ENCODE peak calls at places on chromosomes 12 and 14, in nine cellular contexts. X, R, T, N, P, C, Z, G and Q are unnamed samples.
A peak's percentile ranks its signal among the peaks of the same experiment; 100 is the strongest.

GRCh38 chr12:113702796-113703195 is 231.1 kb upstream of the LHX5 start:
- DNase-seq in R (no peak), N (no peak), C (no peak), X (no peak), P (no peak), G (no peak), Z (no peak), T (no peak), Q (no peak)

GRCh38 chr14:23604675-23605170 is 26.1 kb upstream of the JPH4 start:
- DNase-seq in X (no peak), C (no peak), Z (no peak), R (no peak), T (no peak), N (no peak), G (no peak), P (no peak), Q (no peak)

GRCh38 chr14:92591346-92591745 is 77.8 kb downstream of the RIN3 start:
- DNase-seq in C (no peak), N (no peak), P (no peak), G (no peak), T (no peak), X (no peak), R (no peak), Z (no peak), Q (no peak)

GRCh38 chr14:64731141-64731581 is 26.9 kb downstream of the PLEKHG3 start:
- DNase-seq in C (no peak), G (no peak), Z (no peak), R (no peak), X (no peak), T (no peak), P (no peak), N (no peak), Q (no peak)

GRCh38 chr12:2334291-2335088 is 281.7 kb downstream of the CACNA1C start:
- DNase-seq in Z (no peak), X (no peak), R (no peak), T (no peak), N (no peak), G (no peak), P (no peak), C (no peak), Q (no peak)

GRCh38 chr14:22570132-22570949 is 18.7 kb downstream of the DAD1 start:
- DNase-seq in N (peak; percentile 91), R (peak; percentile 38), T (peak; percentile 98), C (peak; percentile 94), P (peak; percentile 83), G (peak; percentile 78), X (peak; percentile 80), Z (peak; percentile 87), Q (peak; percentile 75)

GRCh38 chr12:31928246-31929139 is 30.7 kb upstream of the RESF1 start:
- DNase-seq in Z (no peak), T (peak; percentile 63), N (no peak), C (peak; percentile 31), P (no peak), R (no peak), G (no peak), X (no peak), Q (no peak)

GRCh38 chr12:93229494-93230310 is 148.0 kb upstream of the NUDT4 start:
- DNase-seq in T (no peak), Z (no peak), N (peak; percentile 62), R (no peak), P (peak; percentile 89), C (no peak), X (peak; percentile 93), G (no peak), Q (no peak)

GRCh38 chr12:101793401-101793800 is 37.4 kb downstream of the GNPTAB start:
- DNase-seq in N (no peak), R (no peak), C (no peak), P (peak; percentile 75), G (no peak), T (peak; percentile 42), X (peak; percentile 63), Z (no peak), Q (peak; percentile 20)

GRCh38 chr12:32895688-32896437 is 714 bp downstream of the PKP2 start:
- DNase-seq in G (peak; percentile 34), Z (peak; percentile 29), C (no peak), T (no peak), X (peak; percentile 13), R (no peak), P (no peak), N (peak; percentile 74), Q (no peak)

GRCh38 chr12:128784030-128784770 is 39.6 kb downstream of the SLC15A4 start:
- DNase-seq in R (no peak), T (no peak), G (no peak), P (no peak), X (no peak), Z (no peak), C (no peak), N (no peak), Q (no peak)

GRCh38 chr14:53710615-53711014 is 246.0 kb downstream of the BMP4 start:
- DNase-seq in N (no peak), T (no peak), X (no peak), P (no peak), Z (no peak), R (no peak), C (no peak), G (no peak), Q (no peak)